ENCODE peak calls at places on chromosomes 6 and 20, in seven cellular contexts. Y is AG10803, D is dorsolateral prefrontal cortex, Z is GM12865, A is AG04449, S is IMR-90, W is GM12878. X is an unnamed sample.

GRCh38 chr6:34506718-34507117 is 40.8 kb downstream of the PACSIN1 start:
- DNase-seq in Y (no peak), D (no peak), Z (no peak), A (no peak), S (no peak), W (no peak), X (no peak)

GRCh38 chr6:56851104-56851503 is 103.8 kb upstream of the BEND6 start:
- DNase-seq in Y (no peak), D (no peak), Z (peak; percentile 40), A (no peak), S (peak; percentile 74), W (no peak), X (no peak)

GRCh38 chr6:6847591-6847990 is 259.1 kb downstream of the LY86 start:
- DNase-seq in Y (no peak), D (no peak), Z (no peak), A (no peak), S (no peak), W (no peak), X (no peak)

GRCh38 chr6:57261896-57262295 is 39.8 kb upstream of the RAB23 start:
- DNase-seq in Y (peak; percentile 42), D (no peak), Z (no peak), A (no peak), S (no peak), W (no peak), X (no peak)

GRCh38 chr6:153994004-153994403 is 45.0 kb upstream of the OPRM1 start:
- DNase-seq in Y (no peak), D (no peak), Z (no peak), A (no peak), S (no peak), W (no peak), X (no peak)

GRCh38 chr20:32213870-32214269 is 6.2 kb downstream of the POFUT1 start:
- DNase-seq in Y (no peak), D (no peak), Z (no peak), A (no peak), S (no peak), W (no peak), X (no peak)

GRCh38 chr6:67663105-67663895 is 971.8 kb upstream of the ADGRB3 start:
- DNase-seq in Y (no peak), D (no peak), Z (no peak), A (no peak), S (no peak), W (no peak), X (no peak)

GRCh38 chr6:119891638-119892037 is 542.1 kb upstream of the MAN1A1 start:
- DNase-seq in Y (no peak), D (no peak), Z (no peak), A (no peak), S (no peak), W (no peak), X (no peak)

GRCh38 chr6:119162134-119162761 is 83.8 kb upstream of the FAM184A start:
- DNase-seq in Y (no peak), D (no peak), Z (no peak), A (no peak), S (no peak), W (no peak), X (no peak)

GRCh38 chr20:6768228-6769185 is 1.0 kb downstream of the BMP2 start:
- DNase-seq in Y (no peak), D (peak; percentile 20), Z (no peak), A (no peak), S (peak; percentile 4), W (no peak), X (no peak)

GRCh38 chr20:13723015-13723414 is 61.7 kb downstream of the ESF1 start:
- DNase-seq in Y (peak; percentile 37), D (no peak), Z (no peak), A (no peak), S (no peak), W (no peak), X (peak; percentile 23)

GRCh38 chr6:75213112-75213511 is 7.3 kb upstream of the COL12A1 start:
- DNase-seq in Y (peak; percentile 72), D (no peak), Z (no peak), A (no peak), S (no peak), W (no peak), X (no peak)

GRCh38 chr20:831956-832355 is 1.6 kb upstream of the FAM110A start:
- DNase-seq in Y (no peak), D (no peak), Z (no peak), A (no peak), S (no peak), W (no peak), X (no peak)

GRCh38 chr6:118668761-118669411 is 17.5 kb upstream of the CEP85L start:
- DNase-seq in Y (peak; percentile 68), D (no peak), Z (no peak), A (peak; percentile 23), S (peak; percentile 85), W (no peak), X (peak; percentile 25)

GRCh38 chr20:33839591-33839990 is 28.4 kb downstream of the CHMP4B start:
- DNase-seq in Y (no peak), D (no peak), Z (no peak), A (no peak), S (no peak), W (no peak), X (no peak)

GRCh38 chr6:27836080-27836782 is 76.0 kb downstream of the OR2B2 start:
- DNase-seq in Y (no peak), D (no peak), Z (no peak), A (no peak), S (no peak), W (no peak), X (no peak)

GRCh38 chr6:89379281-89379680 is 26.8 kb upstream of the UBE2J1 start:
- DNase-seq in Y (no peak), D (no peak), Z (no peak), A (no peak), S (no peak), W (no peak), X (no peak)

GRCh38 chr20:6691541-6691940 is 75.9 kb upstream of the BMP2 start:
- DNase-seq in Y (no peak), D (no peak), Z (no peak), A (no peak), S (no peak), W (no peak), X (no peak)

GRCh38 chr6:53115741-53116140 is 32.9 kb downstream of the GCM1 start:
- DNase-seq in Y (no peak), D (no peak), Z (no peak), A (no peak), S (no peak), W (no peak), X (no peak)

GRCh38 chr20:14997791-14998190 is 660.4 kb upstream of the FLRT3 start:
- DNase-seq in Y (peak; percentile 46), D (no peak), Z (no peak), A (no peak), S (no peak), W (no peak), X (no peak)

GRCh38 chr6:32972353-32973143 is 4.2 kb downstream of the BRD2 start:
- DNase-seq in Y (no peak), D (no peak), Z (peak; percentile 61), A (no peak), S (no peak), W (no peak), X (no peak)

GRCh38 chr6:149046822-149047246 is 270.7 kb upstream of the TAB2 start:
- DNase-seq in Y (peak; percentile 58), D (no peak), Z (peak; percentile 78), A (no peak), S (peak; percentile 58), W (no peak), X (no peak)
- H3K4me3 ChIP-seq in Y (no peak overlapping the region), D (no peak overlapping the region), Z (peak overlapping the region; percentile 33), A (no peak overlapping the region), S (no peak overlapping the region), W (peak overlapping the region; percentile 47), X (no peak overlapping the region)

GRCh38 chr20:4195499-4195898 is 180.1 kb upstream of the RNF24 start:
- DNase-seq in Y (peak; percentile 38), D (no peak), Z (no peak), A (no peak), S (peak; percentile 18), W (no peak), X (no peak)
- TF ChIP-seq CTCF in Y (peak; percentile 65), D (peak; percentile 31), Z (peak; percentile 16), A (peak; percentile 67), S (peak; percentile 37), W (peak; percentile 3), X (peak; percentile 55)

DNA sequence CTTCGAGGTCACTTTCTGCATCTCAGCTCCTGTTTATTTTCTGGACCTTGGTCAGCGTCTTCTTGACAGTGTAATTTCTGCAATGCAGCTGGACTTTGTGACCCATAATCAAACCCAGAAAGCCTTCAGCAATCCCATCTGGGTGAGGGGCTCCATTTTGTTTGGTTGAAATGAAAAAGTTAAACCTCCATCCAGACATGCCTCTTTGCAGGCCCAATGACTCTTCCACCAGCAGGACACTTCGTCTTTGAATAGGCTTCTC is 59.8 kb upstream of the NEDD9 start:
- DNase-seq in Y (no peak), D (no peak), Z (no peak), A (no peak), S (no peak), W (no peak), X (no peak)
- H3K4me3 ChIP-seq in Y (no peak overlapping the region), D (no peak overlapping the region), Z (no peak overlapping the region), A (no peak overlapping the region), S (no peak overlapping the region), W (no peak overlapping the region), X (no peak overlapping the region)

GRCh38 chr6:10412948-10413849 is 1.7 kb downstream of the TFAP2A start:
- DNase-seq in Y (no peak), D (no peak), Z (peak; percentile 50), A (no peak), S (no peak), W (no peak), X (no peak)

GRCh38 chr6:10412165-10412947 is 2.5 kb downstream of the TFAP2A start:
- DNase-seq in Y (peak; percentile 73), D (no peak), Z (peak; percentile 88), A (no peak), S (peak; percentile 75), W (no peak), X (peak; percentile 90)

GRCh38 chr6:10415593-10416480 is 963 bp upstream of the TFAP2A start:
- DNase-seq in Y (no peak), D (no peak), Z (no peak), A (no peak), S (no peak), W (no peak), X (no peak)

GRCh38 chr6:10414766-10415592 is at the start of gene TFAP2A:
- DNase-seq in Y (peak; percentile 57), D (no peak), Z (no peak), A (no peak), S (peak; percentile 56), W (no peak), X (no peak)

DNA sequence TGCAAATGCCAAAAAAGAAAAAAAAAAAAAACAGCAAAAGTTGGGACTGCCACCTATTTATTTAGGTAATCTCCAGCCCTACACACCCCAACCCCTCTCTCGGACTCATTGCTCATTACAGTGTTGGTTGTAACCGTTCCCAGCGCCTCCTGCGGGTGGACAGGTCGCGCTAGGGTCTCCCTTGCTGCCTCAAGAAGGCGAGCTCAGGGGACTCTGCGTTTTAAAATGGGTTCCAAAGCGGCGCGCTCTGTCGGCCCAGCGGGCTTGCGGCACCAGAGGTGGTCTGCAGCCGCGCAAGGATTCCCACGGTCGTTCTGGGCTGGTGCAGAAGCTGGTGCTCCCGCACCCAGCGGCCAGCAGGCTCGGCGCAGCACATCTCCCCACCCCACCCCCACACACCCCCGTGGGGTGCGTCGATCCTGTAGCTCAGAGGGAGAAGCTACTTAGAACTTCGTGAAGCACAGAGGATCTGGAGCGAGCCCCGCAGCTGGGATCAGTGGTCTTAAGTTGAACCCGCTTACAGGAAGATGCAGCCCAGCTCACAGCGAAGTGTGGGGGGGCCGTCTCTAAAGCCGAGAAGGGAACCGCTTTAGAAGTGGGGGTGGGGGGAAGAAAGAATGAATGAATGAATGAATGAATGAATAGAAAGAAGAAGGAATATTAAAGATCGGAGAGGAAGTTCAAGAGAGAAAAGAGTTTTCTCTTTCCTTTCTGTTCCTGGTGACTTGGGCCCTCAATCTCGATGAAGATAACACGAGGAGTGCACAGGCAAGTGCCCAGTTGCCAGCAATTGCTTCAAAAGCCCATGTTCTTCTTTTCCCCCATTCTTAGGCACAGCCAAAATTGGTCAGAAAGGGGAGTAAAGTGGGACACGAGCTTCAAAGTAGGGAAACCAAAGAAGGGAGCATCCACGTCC is 766 bp downstream of the TFAP2A start:
- DNase-seq in Y (no peak), D (no peak), Z (no peak), A (no peak), S (no peak), W (no peak), X (no peak)
- TF ChIP-seq CTCF in Y (peak; percentile 32), D (no peak), Z (peak; percentile 0), A (no peak), S (no peak), W (no peak), X (peak; percentile 54)

X was measured in AG09309.